ENCODE peak calls at places on chromosomes 3 and 15, in nine cellular contexts. W is GM03348; V is AG04450; T is skeletal muscle cell; R is foreskin fibroblast; Q is CD8-positive, alpha-beta memory T cell; N is sigmoid colon; L is amygdala; C is cerebellar cortex. U is an unnamed sample.

GRCh38 chr15:68617001-68617400 is 38.2 kb downstream of the CORO2B start:
- DNase-seq in L (no peak), C (no peak), T (no peak), V (no peak), R (peak; percentile 64), N (no peak), Q (no peak), W (peak; percentile 38), U (peak; percentile 43)

GRCh38 chr15:77909131-77909940 is 168.2 kb downstream of the TBC1D2B start:
- DNase-seq in V (no peak), C (no peak), N (peak; percentile 40), W (no peak), T (no peak), Q (no peak), R (no peak), L (no peak), U (no peak)

GRCh38 chr3:64902991-64903390 is 215.2 kb upstream of the ADAMTS9 start:
- DNase-seq in R (peak; percentile 65), C (no peak), V (no peak), W (peak; percentile 36), Q (no peak), L (no peak), T (no peak), N (no peak), U (no peak)

GRCh38 chr3:97138914-97139541 is 324.6 kb downstream of the EPHA6 start:
- DNase-seq in R (no peak), N (peak; percentile 46), Q (no peak), V (no peak), W (no peak), T (no peak), C (no peak), L (no peak), U (no peak)

GRCh38 chr3:111999924-112000835 is 1.5 kb downstream of the TAGLN3 start:
- DNase-seq in V (no peak), L (no peak), C (peak; percentile 84), T (no peak), N (no peak), W (no peak), Q (no peak), R (no peak), U (no peak)

GRCh38 chr15:50820808-50821382 is 55.4 kb upstream of the SPPL2A start:
- DNase-seq in N (no peak), C (no peak), W (no peak), Q (no peak), R (no peak), V (no peak), L (no peak), T (no peak), U (no peak)

GRCh38 chr15:68499620-68500312 is 67.8 kb upstream of the ITGA11 start:
- DNase-seq in Q (no peak), N (no peak), W (no peak), C (no peak), L (no peak), V (no peak), T (no peak), R (no peak), U (peak; percentile 39)

GRCh38 chr15:74540135-74540760 is 772 bp upstream of the ARID3B start:
- DNase-seq in W (no peak), C (no peak), R (peak; percentile 33), V (no peak), T (no peak), N (no peak), Q (no peak), L (no peak), U (peak; percentile 62)

GRCh38 chr3:158794936-158795518 is 6.8 kb upstream of the MFSD1 start:
- DNase-seq in T (no peak), L (no peak), C (peak; percentile 39), V (no peak), Q (no peak), N (no peak), R (peak; percentile 67), W (no peak), U (peak; percentile 54)

GRCh38 chr3:197519801-197520211 is 36.0 kb downstream of the BDH1 start:
- DNase-seq in C (no peak), T (no peak), N (no peak), L (no peak), R (no peak), V (no peak), Q (no peak), W (no peak), U (no peak)

GRCh38 chr3:73419993-73420392 is 204.7 kb downstream of the PDZRN3 start:
- DNase-seq in L (no peak), R (peak; percentile 46), T (no peak), Q (no peak), W (no peak), C (no peak), N (no peak), V (no peak), U (peak; percentile 49)

GRCh38 chr3:141401584-141402475 is 33.5 kb downstream of the ZBTB38 start:
- DNase-seq in N (no peak), L (peak; percentile 50), V (no peak), R (peak; percentile 68), Q (peak; percentile 62), T (no peak), W (peak; percentile 76), C (peak; percentile 35), U (peak; percentile 47)